ENCODE peak calls at places on chromosomes 11 and 22, in nine cellular contexts. K is NCI-H2227 treated with DMSO at 0.1 percent for 48 hours, L is NCI-H1436 treated with DMSO at 0.1 percent for 48 hours, D is RPMI8226, F is gastrocnemius medialis, H is mesenchymal stem cell, Q is HAP-1, B is A673, C is NCI-H146. R is an unnamed sample.

GRCh38 chr11:126079640-126080205 is 17.1 kb upstream of the CDON start:
- DNase-seq in K (no peak), L (no peak), D (no peak), F (no peak), H (no peak), Q (no peak), B (no peak), C (peak; percentile 50), R (no peak)

GRCh38 chr22:21797444-21798221 is 62.0 kb upstream of the YPEL1 start:
- DNase-seq in K (no peak), L (no peak), D (no peak), F (no peak), H (peak; percentile 65), Q (no peak), B (no peak), C (no peak), R (no peak)

GRCh38 chr11:122069946-122070345 is 46.1 kb downstream of the BLID start:
- DNase-seq in K (peak; percentile 93), L (no peak), D (peak; percentile 45), F (no peak), H (peak; percentile 94), Q (peak; percentile 82), B (peak; percentile 91), C (peak; percentile 19), R (no peak)

GRCh38 chr22:26462051-26462450 is 21.5 kb downstream of the HPS4 start:
- DNase-seq in K (no peak), L (no peak), D (no peak), F (no peak), H (no peak), Q (no peak), B (no peak), C (no peak), R (no peak)

GRCh38 chr11:76419896-76420295 is 24.9 kb upstream of the EMSY start:
- DNase-seq in K (no peak), L (no peak), D (peak; percentile 48), F (no peak), H (no peak), Q (no peak), B (peak; percentile 35), C (peak; percentile 16), R (no peak)

GRCh38 chr22:45246060-45246985 is 5.6 kb upstream of the KIAA0930 start:
- DNase-seq in K (no peak), L (no peak), D (no peak), F (no peak), H (peak; percentile 99), Q (no peak), B (no peak), C (no peak), R (no peak)

GRCh38 chr11:72238040-72238450 is 5.9 kb downstream of the PHOX2A start:
- DNase-seq in K (no peak), L (no peak), D (peak; percentile 44), F (no peak), H (peak; percentile 72), Q (peak; percentile 43), B (peak; percentile 80), C (peak; percentile 39), R (no peak)

GRCh38 chr11:19519912-19520641 is 192.6 kb upstream of the NAV2 start:
- DNase-seq in K (peak; percentile 56), L (no peak), D (no peak), F (no peak), H (peak; percentile 77), Q (peak; percentile 49), B (no peak), C (peak; percentile 64), R (no peak)

GRCh38 chr11:91459840-91460239 is 764.8 kb upstream of the FAT3 start:
- DNase-seq in K (no peak), L (no peak), D (no peak), F (no peak), H (no peak), Q (no peak), B (no peak), C (no peak), R (no peak)

GRCh38 chr22:46462726-46463371 is 74.6 kb downstream of the CELSR1 start:
- DNase-seq in K (peak; percentile 43), L (peak; percentile 63), D (no peak), F (no peak), H (peak; percentile 46), Q (no peak), B (peak; percentile 37), C (no peak), R (no peak)

GRCh38 chr11:12090761-12091261 is 19.6 kb upstream of the MICAL2 start:
- DNase-seq in K (no peak), L (no peak), D (no peak), F (no peak), H (no peak), Q (no peak), B (no peak), C (peak; percentile 94), R (no peak)

GRCh38 chr11:72732329-72732728 is 19.9 kb downstream of the ARAP1 start:
- DNase-seq in K (no peak), L (no peak), D (no peak), F (no peak), H (no peak), Q (no peak), B (no peak), C (no peak), R (no peak)

R was measured in CD14-positive monocyte.